ENCODE peak calls at places on chromosomes 4 and X, in eight cellular contexts. U is progenitor cell of endocrine pancreas, O is fibroblast of lung, B is brain microvascular endothelial cell, P is lower leg skin, G is BJ, R is mucosa of descending colon, D is sigmoid colon. M is an unnamed sample.

GRCh38 chrX:44104699-44105098 is 131.5 kb upstream of the NDP start:
- DNase-seq in G (no peak), P (no peak), D (no peak), B (no peak), U (no peak), O (no peak), R (no peak), M (no peak)

GRCh38 chr4:186158021-186158859 is 33.1 kb upstream of the CYP4V2 start:
- DNase-seq in B (no peak), O (no peak), G (no peak), R (no peak), U (no peak), P (no peak), D (no peak), M (no peak)

GRCh38 chrX:20266810-20267598 is at the start of gene RPS6KA3:
- DNase-seq in D (peak), U (peak), P (peak), B (peak), R (peak), G (peak), O (peak), M (peak)

GRCh38 chrX:39848243-39848642 is 249.5 kb downstream of the BCOR start:
- DNase-seq in P (no peak), B (no peak), D (no peak), R (no peak), O (peak), U (no peak), G (no peak), M (no peak)

GRCh38 chr4:101304916-101305315 is 42.4 kb downstream of the PPP3CA start:
- DNase-seq in U (no peak), G (no peak), O (peak), D (no peak), P (no peak), B (peak), R (no peak), M (no peak)

GRCh38 chr4:89829470-89830138 is 7.4 kb downstream of the SNCA start:
- DNase-seq in O (peak), B (no peak), P (peak), D (peak), U (no peak), R (no peak), G (no peak), M (peak)

GRCh38 chrX:27966492-27966891 is 14.8 kb downstream of the DCAF8L1 start:
- DNase-seq in R (no peak), G (no peak), O (no peak), U (no peak), D (no peak), P (no peak), B (no peak), M (no peak)

GRCh38 chrX:133402830-133403625 is 12.3 kb downstream of the GPC4 start:
- DNase-seq in P (no peak), D (no peak), G (no peak), U (no peak), R (no peak), B (no peak), O (no peak), M (no peak)

GRCh38 chr4:5809216-5809776 is 83.6 kb downstream of the CRMP1 start:
- DNase-seq in U (no peak), P (no peak), R (no peak), D (peak), B (no peak), G (no peak), O (peak), M (no peak)

GRCh38 chrX:154540897-154541535 is 5.6 kb downstream of the G6PD start:
- DNase-seq in R (no peak), G (no peak), B (no peak), D (no peak), U (no peak), O (peak), P (no peak), M (no peak)

GRCh38 chr4:176334066-176334465 is 14.3 kb downstream of the SPCS3 start:
- DNase-seq in D (no peak), G (no peak), R (no peak), P (no peak), U (no peak), B (no peak), O (no peak), M (no peak)

GRCh38 chr4:17033256-17034245 is 135.1 kb upstream of the LDB2 start:
- DNase-seq in P (no peak), G (no peak), U (no peak), R (no peak), D (no peak), B (no peak), O (peak), M (no peak)

GRCh38 chr4:153679476-153679875 is 4.6 kb upstream of the TLR2 start:
- DNase-seq in O (no peak), B (no peak), G (no peak), U (no peak), P (no peak), R (no peak), D (no peak), M (no peak)

GRCh38 chr4:67980512-67980911 is 17.2 kb upstream of the TMPRSS11A start:
- DNase-seq in P (no peak), B (no peak), U (no peak), O (no peak), G (no peak), R (no peak), D (no peak), M (no peak)

GRCh38 chr4:72314869-72315268 is 254.2 kb downstream of the ADAMTS3 start:
- DNase-seq in D (no peak), P (peak), B (peak), G (no peak), U (no peak), O (peak), R (no peak), M (no peak)

GRCh38 chrX:38864165-38864564 is 62.9 kb downstream of the MID1IP1 start:
- DNase-seq in O (peak), R (no peak), D (no peak), U (no peak), B (no peak), G (no peak), P (no peak), M (no peak)

GRCh38 chr4:15005474-15006115 is 3.3 kb downstream of the CPEB2 start:
- DNase-seq in D (no peak), B (no peak), P (no peak), G (no peak), O (no peak), U (no peak), R (no peak), M (no peak)

GRCh38 chr4:182874946-182875345 is 42.2 kb downstream of the DCTD start:
- DNase-seq in G (no peak), O (no peak), B (no peak), P (no peak), R (no peak), U (no peak), D (peak), M (no peak)

GRCh38 chr4:180150818-180151217 is 2092.4 kb upstream of the TENM3 start:
- DNase-seq in G (no peak), D (no peak), B (no peak), P (no peak), R (no peak), O (no peak), U (no peak), M (no peak)

GRCh38 chr4:178633263-178633662 is 1191.0 kb upstream of the AGA start:
- DNase-seq in G (no peak), U (no peak), O (no peak), B (no peak), D (no peak), R (no peak), P (no peak), M (no peak)

GRCh38 chr4:17059192-17059634 is 160.8 kb upstream of the LDB2 start:
- DNase-seq in G (peak), D (no peak), O (no peak), R (no peak), B (no peak), U (no peak), P (peak), M (no peak)

GRCh38 chr4:112332398-112332797 is 35.2 kb downstream of the ALPK1 start:
- DNase-seq in G (no peak), R (no peak), B (no peak), U (no peak), P (no peak), D (no peak), O (no peak), M (no peak)

GRCh38 chr4:61308033-61308432 is 107.9 kb downstream of the ADGRL3 start:
- DNase-seq in O (no peak), U (no peak), P (no peak), G (no peak), B (no peak), D (no peak), R (no peak), M (no peak)

GRCh38 chr4:11053601-11054000 is 369.0 kb upstream of the CLNK start:
- DNase-seq in O (no peak), D (no peak), P (no peak), G (no peak), R (no peak), B (no peak), U (no peak), M (no peak)

DNA sequence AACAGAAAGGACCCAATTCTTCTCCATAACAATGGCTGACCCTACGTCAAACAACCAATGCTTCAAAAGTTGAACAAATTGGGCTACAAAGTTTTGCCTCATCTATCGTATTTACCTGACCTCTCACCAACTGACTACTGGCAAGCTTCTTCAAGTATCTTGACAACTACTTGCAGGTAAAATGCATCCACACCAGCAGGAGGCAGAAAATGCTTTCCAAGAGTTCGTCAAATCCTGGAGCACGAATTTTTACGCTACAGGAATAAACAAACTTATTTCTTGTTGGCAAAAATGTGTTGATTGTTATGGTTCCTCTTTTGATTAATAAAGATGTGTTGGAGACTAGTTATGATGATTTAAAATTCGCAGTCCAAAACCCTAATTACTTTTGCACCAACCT is 6.7 kb upstream of the GAB1 start:
- DNase-seq in U (no peak), B (no peak), G (no peak), O (no peak), D (no peak), R (no peak), P (no peak), M (no peak)
- TF ChIP-seq CTCF in U (no peak), B (no peak), G (no peak), O (no peak), D (no peak), R (no peak), P (no peak), M (no peak)

GRCh38 chr4:78545275-78546246 is 6.0 kb upstream of the ANXA3 start:
- DNase-seq in P (no peak), R (no peak), B (no peak), O (peak), U (no peak), G (no peak), D (no peak), M (no peak)

GRCh38 chr4:78543424-78544238 is 7.9 kb upstream of the ANXA3 start:
- DNase-seq in U (no peak), O (peak), B (no peak), D (no peak), P (no peak), G (no peak), R (no peak), M (no peak)

GRCh38 chr4:78542373-78542772 is 9.2 kb upstream of the ANXA3 start:
- DNase-seq in U (no peak), P (no peak), R (no peak), B (peak), D (no peak), G (no peak), O (peak), M (no peak)

DNA sequence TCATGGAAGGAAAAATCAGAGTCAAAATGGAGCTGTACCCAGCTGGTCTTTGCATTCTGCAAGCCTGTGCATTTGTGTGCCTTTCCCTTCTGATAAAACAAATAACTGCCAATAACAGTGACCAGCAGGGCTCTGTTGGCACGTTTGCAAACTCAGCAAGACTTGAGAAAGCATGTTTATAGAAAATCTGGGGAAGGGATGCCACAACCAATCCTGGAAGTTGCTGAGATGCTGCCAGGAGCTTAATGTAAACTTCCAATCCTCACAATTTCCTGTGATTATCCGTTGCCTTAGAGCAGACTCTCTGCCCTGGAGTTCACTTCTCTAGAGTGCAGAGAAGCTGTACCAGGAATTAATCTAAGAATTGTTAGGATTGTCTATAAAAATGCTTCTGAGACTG is 6.9 kb upstream of the ANXA3 start:
- DNase-seq in P (no peak), B (no peak), O (no peak), G (no peak), D (no peak), R (no peak), U (no peak), M (no peak)
- TF ChIP-seq CTCF in P (no peak), B (no peak), O (no peak), G (no peak), D (no peak), R (no peak), U (no peak), M (no peak)

DNA sequence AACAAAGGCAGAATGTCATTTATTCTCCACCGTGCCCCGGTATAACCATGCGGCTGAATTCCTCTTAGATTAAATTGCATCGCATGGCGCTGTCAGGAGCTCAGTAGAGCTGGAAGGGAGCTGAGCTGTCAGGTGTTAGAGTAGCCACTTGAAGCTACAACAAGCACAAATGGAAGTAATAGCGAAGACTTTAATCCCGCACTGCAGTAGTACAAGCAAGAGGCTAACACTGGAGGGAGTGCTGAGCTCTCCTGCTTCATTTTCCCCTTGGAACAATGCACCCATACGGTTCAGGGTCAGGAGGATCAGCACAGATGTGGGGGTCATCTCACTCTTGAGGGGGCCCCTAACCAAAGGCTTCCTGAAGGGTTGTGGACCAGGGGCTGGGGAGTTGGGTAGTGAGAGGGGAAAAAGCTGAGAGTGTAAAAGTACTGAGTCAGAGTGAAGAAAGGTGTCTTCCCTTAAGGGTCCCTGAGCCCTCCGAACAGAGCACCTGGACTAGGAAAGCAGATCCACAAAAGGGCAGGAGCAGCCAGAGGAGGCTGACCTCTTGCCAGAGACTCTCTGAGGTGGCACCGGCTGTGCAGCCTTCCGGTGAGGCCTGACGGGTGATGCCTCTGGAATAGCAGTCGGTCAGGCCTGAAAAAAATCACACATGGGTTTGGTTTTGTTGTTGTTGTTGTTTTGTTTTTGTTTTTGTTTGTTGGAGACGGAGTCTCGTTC is 36.0 kb upstream of the CBR4 start:
- DNase-seq in G (no peak), U (no peak), R (no peak), P (no peak), B (no peak), D (no peak), O (no peak), M (no peak)
- TF ChIP-seq CTCF in G (peak), U (peak), R (no peak), P (no peak), B (peak), D (no peak), O (no peak), M (no peak)

GRCh38 chrX:110442631-110443030 is 84.0 kb downstream of the RTL9 start:
- DNase-seq in P (no peak), G (no peak), B (peak), U (no peak), O (peak), D (no peak), R (no peak), M (peak)
- TF ChIP-seq CTCF in P (no peak), G (peak), B (peak), U (peak), O (no peak), D (no peak), R (no peak), M (no peak)

GRCh38 chr4:82773049-82773448 is 25.5 kb downstream of the SCD5 start:
- DNase-seq in U (no peak), D (no peak), O (no peak), B (no peak), G (no peak), R (no peak), P (no peak), M (no peak)
- TF ChIP-seq CTCF in U (no peak), D (no peak), O (no peak), B (no peak), G (no peak), R (no peak), P (no peak), M (no peak)

GRCh38 chrX:48493890-48494364 is 14.9 kb upstream of the PORCN start:
- DNase-seq in B (peak), G (no peak), U (no peak), P (no peak), R (no peak), D (no peak), O (peak), M (peak)
- TF ChIP-seq CTCF in B (peak), G (peak), U (peak), P (no peak), R (no peak), D (no peak), O (peak), M (no peak)

M was measured in activated CD8-positive, alpha-beta T cell treated with anti-CD3 and anti-CD28 coated beads for 36 hours.